ENCODE peak calls at places on chromosomes 6 and 20, in seven cellular contexts. Y, T, N, R, I, F and Q are unnamed samples.

GRCh38 chr6:26044140-26045045 is 42.8 kb upstream of the HFE start:
- DNase-seq in R (no peak), T (no peak), I (peak; percentile 78), N (no peak), F (peak; percentile 64), Y (peak; percentile 83), Q (no peak)

GRCh38 chr6:76073281-76073680 is 819 bp upstream of the IMPG1 start:
- DNase-seq in N (no peak), F (no peak), I (no peak), Y (no peak), T (no peak), R (no peak), Q (no peak)

GRCh38 chr6:113903666-113904330 is 46.7 kb downstream of the MARCKS start:
- DNase-seq in R (no peak), Y (no peak), I (peak; percentile 52), N (peak; percentile 57), F (no peak), T (no peak), Q (peak; percentile 52)

GRCh38 chr6:158996863-158997262 is 3.1 kb downstream of the RSPH3 start:
- DNase-seq in T (no peak), N (no peak), F (no peak), I (no peak), R (no peak), Y (no peak), Q (no peak)

GRCh38 chr20:50218987-50219435 is 28.4 kb downstream of the CEBPB start:
- DNase-seq in R (no peak), I (no peak), Y (peak; percentile 36), N (no peak), F (no peak), T (no peak), Q (no peak)

GRCh38 chr6:7975764-7976146 is 65.2 kb upstream of the TXNDC5 start:
- DNase-seq in Y (no peak), N (peak; percentile 8), T (no peak), I (no peak), F (no peak), R (no peak), Q (no peak)

GRCh38 chr6:24766685-24767462 is 7.9 kb upstream of the GMNN start:
- DNase-seq in Y (no peak), F (no peak), I (no peak), R (no peak), N (no peak), T (no peak), Q (no peak)

GRCh38 chr6:21241231-21242130 is 352.1 kb upstream of the SOX4 start:
- DNase-seq in R (no peak), F (no peak), I (no peak), Y (no peak), T (no peak), N (no peak), Q (no peak)

GRCh38 chr6:100304575-100304974 is 160.1 kb downstream of the SIM1 start:
- DNase-seq in R (no peak), I (no peak), Y (no peak), N (no peak), T (no peak), F (no peak), Q (no peak)

GRCh38 chr6:104332407-104332806 is 527.3 kb downstream of the HACE1 start:
- DNase-seq in F (no peak), N (no peak), T (no peak), R (no peak), I (no peak), Y (no peak), Q (no peak)

GRCh38 chr6:73308712-73309533 is 45.2 kb downstream of the DPPA5 start:
- DNase-seq in Y (no peak), R (no peak), T (no peak), F (no peak), I (no peak), N (no peak), Q (no peak)

GRCh38 chr6:118812972-118813371 is 81.0 kb upstream of the ASF1A start:
- DNase-seq in N (no peak), Y (no peak), F (no peak), T (no peak), R (no peak), I (no peak), Q (no peak)

GRCh38 chr6:150256618-150257272 is 112.1 kb upstream of the IYD start:
- DNase-seq in I (no peak), N (no peak), Y (no peak), T (no peak), R (no peak), F (no peak), Q (no peak)

GRCh38 chr20:1998193-1998520 is 4.3 kb upstream of the PDYN start:
- DNase-seq in F (no peak), T (no peak), N (no peak), I (no peak), R (no peak), Y (no peak), Q (no peak)

GRCh38 chr6:7697820-7698623 is 27.9 kb upstream of the BMP6 start:
- DNase-seq in I (no peak), T (no peak), R (peak; percentile 78), F (peak; percentile 11), Y (no peak), N (peak; percentile 18), Q (no peak)

GRCh38 chr6:33212857-33213165 is 4.5 kb downstream of the RING1 start:
- DNase-seq in F (no peak), T (no peak), I (no peak), N (no peak), Y (no peak), R (no peak), Q (no peak)

GRCh38 chr6:20877008-20877937 is 343.0 kb downstream of the CDKAL1 start:
- DNase-seq in R (peak; percentile 76), N (no peak), Y (peak; percentile 57), T (no peak), I (no peak), F (peak; percentile 68), Q (no peak)

GRCh38 chr20:63625771-63626423 is 1.0 kb downstream of the GMEB2 start:
- DNase-seq in R (no peak), T (no peak), F (peak; percentile 69), Y (peak; percentile 81), I (peak; percentile 75), N (no peak), Q (no peak)

DNA sequence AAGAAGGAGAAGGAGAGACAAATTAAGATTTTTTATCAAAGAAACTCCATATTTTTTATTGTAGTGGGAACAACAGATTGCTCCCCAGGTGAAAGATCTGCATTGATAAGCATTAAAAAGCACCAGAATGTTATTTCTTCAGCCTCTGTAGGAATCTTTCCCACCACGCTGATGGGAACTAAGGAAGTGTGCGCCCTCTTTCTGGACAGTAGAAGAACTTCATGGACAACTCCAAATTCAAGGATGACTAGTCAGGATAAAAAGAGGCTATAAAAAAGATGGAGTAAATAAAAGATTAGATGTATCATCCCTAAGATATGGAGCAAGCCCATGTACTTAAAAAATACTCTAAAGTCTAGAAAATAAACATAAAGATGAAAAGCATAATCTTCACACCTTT is 45.8 kb upstream of the PAK5 start:
- DNase-seq in I (no peak), Y (no peak), N (no peak), T (no peak), R (no peak), F (no peak), Q (no peak)
- TF ChIP-seq CTCF in I (no peak), Y (no peak), N (no peak), T (no peak), R (peak; percentile 22), F (no peak), Q (no peak)

GRCh38 chr6:166456360-166457156 is 73.8 kb upstream of the MPC1 start:
- DNase-seq in I (no peak), N (no peak), R (no peak), F (no peak), T (no peak), Y (no peak), Q (no peak)
- TF ChIP-seq CTCF in I (no peak), N (peak; percentile 51), R (peak; percentile 39), F (peak; percentile 55), T (peak; percentile 30), Y (no peak), Q (no peak)

GRCh38 chr6:39312912-39313525 is 1.2 kb downstream of the KCNK17 start:
- DNase-seq in N (no peak), R (no peak), F (no peak), T (no peak), I (no peak), Y (peak; percentile 69), Q (no peak)

GRCh38 chr6:39310542-39310941 is 3.7 kb downstream of the KCNK17 start:
- DNase-seq in T (no peak), I (no peak), N (no peak), F (no peak), R (no peak), Y (peak; percentile 32), Q (no peak)

GRCh38 chr6:39317256-39317655 is 3.0 kb upstream of the KCNK17 start:
- DNase-seq in Y (no peak), R (no peak), I (no peak), F (no peak), N (no peak), T (no peak), Q (no peak)

GRCh38 chr6:39314273-39314790 is at the start of gene KCNK17:
- DNase-seq in F (no peak), T (no peak), Y (peak; percentile 74), N (no peak), I (no peak), R (no peak), Q (no peak)

GRCh38 chr6:39313526-39314272 is 520 bp downstream of the KCNK17 start:
- DNase-seq in Y (peak; percentile 80), I (no peak), T (peak; percentile 2), N (no peak), R (no peak), F (no peak), Q (no peak)
- TF ChIP-seq CTCF in Y (no peak), I (no peak), T (no peak), N (no peak), R (no peak), F (no peak), Q (no peak)

DNA sequence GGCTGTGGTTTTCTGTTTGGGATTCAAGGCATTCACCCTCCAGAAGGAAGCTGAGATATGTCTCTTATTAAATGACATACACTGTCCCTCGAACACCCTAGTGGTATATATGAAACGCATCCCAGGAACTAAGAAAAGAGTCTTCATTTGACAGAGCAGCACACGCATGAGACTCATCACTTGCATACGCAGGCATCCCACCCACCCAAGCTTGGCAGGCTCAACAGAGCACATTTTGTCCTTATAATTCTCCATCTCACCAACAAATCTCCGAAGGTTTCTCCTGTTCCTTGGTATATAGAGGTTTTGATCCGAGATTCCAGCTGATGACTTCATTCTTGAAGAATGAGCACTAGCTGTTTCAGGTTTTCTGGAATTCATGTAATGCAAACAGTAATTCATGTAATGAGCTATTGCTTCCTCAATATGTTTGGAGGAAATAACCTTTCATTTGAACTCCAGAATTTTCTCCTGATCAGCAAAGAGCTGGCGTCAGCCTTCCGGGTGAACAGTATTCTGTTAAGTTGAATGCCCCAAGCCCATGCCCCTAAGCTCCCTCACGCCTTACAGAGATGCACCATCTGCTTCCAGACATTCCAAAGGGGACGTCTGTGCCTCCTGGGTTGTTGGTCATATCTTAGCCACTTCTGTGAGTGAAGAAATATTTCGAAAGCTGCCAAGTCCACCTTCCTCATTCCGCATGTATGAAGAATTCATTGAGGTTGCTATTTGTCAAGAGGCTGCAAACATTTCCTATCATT is 66.0 kb upstream of the CDH4 start:
- DNase-seq in I (no peak), R (peak; percentile 90), N (no peak), T (no peak), Y (no peak), F (no peak), Q (no peak)
- TF ChIP-seq CTCF in I (no peak), R (peak; percentile 9), N (no peak), T (no peak), Y (no peak), F (no peak), Q (no peak)